ENCODE peak calls at places on chromosomes 12 and 14, in ten cellular contexts. G is transverse colon, N is breast epithelium, O is LNCaP clone FGC, Q is pancreas, Z is A549, L is psoas muscle, C is left ventricle myocardium inferior, V is GM23338, I is astrocyte of the spinal cord. S is an unnamed sample.

GRCh38 chr12:16606936-16607335 is 974 bp upstream of the LMO3 start:
- DNase-seq in G (no peak), N (no peak), O (no peak), Q (no peak), Z (no peak), L (no peak), C (no peak), V (peak), I (no peak), S (no peak)

GRCh38 chr14:74606727-74607126 is 5.3 kb downstream of the LTBP2 start:
- DNase-seq in G (no peak), N (no peak), O (no peak), Q (no peak), Z (no peak), L (no peak), C (no peak), V (no peak), I (no peak), S (no peak)

GRCh38 chr12:59431266-59431665 is 164.6 kb upstream of the SLC16A7 start:
- DNase-seq in G (no peak), N (no peak), O (peak), Q (no peak), Z (no peak), L (no peak), C (no peak), V (peak), I (no peak), S (no peak)

GRCh38 chr12:75953312-75953906 is 78.2 kb downstream of the PHLDA1 start:
- DNase-seq in G (no peak), N (no peak), O (no peak), Q (no peak), Z (peak), L (no peak), C (no peak), V (no peak), I (peak), S (no peak)

GRCh38 chr12:20368653-20369163 is 371 bp downstream of the PDE3A start:
- DNase-seq in G (peak), N (no peak), O (no peak), Q (peak), Z (peak), L (peak), C (peak), V (peak), I (peak), S (no peak)

GRCh38 chr14:34103176-34103575 is 152.3 kb upstream of the EGLN3 start:
- DNase-seq in G (no peak), N (no peak), O (no peak), Q (no peak), Z (no peak), L (no peak), C (no peak), V (no peak), I (no peak), S (no peak)

GRCh38 chr14:73277376-73277775 is 40.1 kb downstream of the PAPLN start:
- DNase-seq in G (no peak), N (no peak), O (no peak), Q (no peak), Z (no peak), L (no peak), C (no peak), V (no peak), I (no peak), S (no peak)

GRCh38 chr14:100078997-100079561 is 13.9 kb downstream of the EVL start:
- DNase-seq in G (peak), N (no peak), O (no peak), Q (no peak), Z (no peak), L (no peak), C (no peak), V (peak), I (peak), S (peak)

GRCh38 chr12:12925383-12925782 is 26.6 kb downstream of the GPRC5D start:
- DNase-seq in G (no peak), N (no peak), O (no peak), Q (no peak), Z (no peak), L (no peak), C (no peak), V (no peak), I (no peak), S (no peak)
- H3K4me3 ChIP-seq in G (no peak), N (no peak), O (no peak), Q (no peak), Z (no peak), L (no peak), C (no peak), V (no peak), I (no peak), S (no peak)

GRCh38 chr12:132351751-132352495 is 22.5 kb upstream of the GALNT9 start:
- DNase-seq in G (no peak), N (no peak), O (no peak), Q (no peak), Z (no peak), L (peak), C (no peak), V (no peak), I (no peak), S (no peak)
- TF ChIP-seq CTCF in G (no peak), N (no peak), O (no peak), Q (no peak), Z (no peak), L (no peak), C (no peak), V (no peak), I (no peak), S (no peak)

GRCh38 chr12:69905801-69906200 is 80.8 kb downstream of the MYRFL start:
- DNase-seq in G (no peak), N (no peak), O (no peak), Q (no peak), Z (no peak), L (no peak), C (no peak), V (no peak), I (no peak), S (no peak)

GRCh38 chr12:69901141-69901900 is 76.3 kb downstream of the MYRFL start:
- DNase-seq in G (no peak), N (no peak), O (no peak), Q (no peak), Z (no peak), L (no peak), C (no peak), V (no peak), I (no peak), S (no peak)

GRCh38 chr12:69900720-69901131 is 75.7 kb downstream of the MYRFL start:
- DNase-seq in G (peak), N (peak), O (peak), Q (no peak), Z (peak), L (peak), C (peak), V (peak), I (peak), S (peak)

GRCh38 chr12:69904761-69905160 is 79.7 kb downstream of the MYRFL start:
- DNase-seq in G (no peak), N (no peak), O (no peak), Q (no peak), Z (no peak), L (no peak), C (no peak), V (no peak), I (peak), S (no peak)

DNA sequence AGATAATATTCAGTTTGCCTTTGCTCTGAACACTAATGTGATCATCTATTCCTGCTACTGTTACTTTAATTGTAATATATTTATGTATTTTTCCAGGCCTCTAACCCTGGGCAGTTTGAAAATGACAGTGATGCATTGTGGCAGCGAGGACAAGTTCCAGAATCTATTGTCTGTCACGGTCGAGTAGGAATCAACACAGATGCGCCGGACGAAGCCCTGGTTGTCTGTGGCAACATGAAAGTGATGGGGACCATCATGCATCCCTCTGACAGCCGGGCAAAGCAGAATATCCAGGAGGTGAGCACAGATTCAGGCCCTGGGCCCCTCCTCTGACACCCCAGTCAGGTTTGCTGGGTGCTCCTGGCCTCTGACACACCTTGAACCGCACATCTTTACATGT is 78.5 kb downstream of the MYRFL start:
- DNase-seq in G (no peak), N (no peak), O (no peak), Q (no peak), Z (no peak), L (no peak), C (no peak), V (no peak), I (no peak), S (no peak)
- H3K4me3 ChIP-seq in G (no peak), N (no peak), O (no peak), Q (no peak), Z (no peak), L (no peak), C (no peak), V (no peak), I (no peak), S (no peak)

DNA sequence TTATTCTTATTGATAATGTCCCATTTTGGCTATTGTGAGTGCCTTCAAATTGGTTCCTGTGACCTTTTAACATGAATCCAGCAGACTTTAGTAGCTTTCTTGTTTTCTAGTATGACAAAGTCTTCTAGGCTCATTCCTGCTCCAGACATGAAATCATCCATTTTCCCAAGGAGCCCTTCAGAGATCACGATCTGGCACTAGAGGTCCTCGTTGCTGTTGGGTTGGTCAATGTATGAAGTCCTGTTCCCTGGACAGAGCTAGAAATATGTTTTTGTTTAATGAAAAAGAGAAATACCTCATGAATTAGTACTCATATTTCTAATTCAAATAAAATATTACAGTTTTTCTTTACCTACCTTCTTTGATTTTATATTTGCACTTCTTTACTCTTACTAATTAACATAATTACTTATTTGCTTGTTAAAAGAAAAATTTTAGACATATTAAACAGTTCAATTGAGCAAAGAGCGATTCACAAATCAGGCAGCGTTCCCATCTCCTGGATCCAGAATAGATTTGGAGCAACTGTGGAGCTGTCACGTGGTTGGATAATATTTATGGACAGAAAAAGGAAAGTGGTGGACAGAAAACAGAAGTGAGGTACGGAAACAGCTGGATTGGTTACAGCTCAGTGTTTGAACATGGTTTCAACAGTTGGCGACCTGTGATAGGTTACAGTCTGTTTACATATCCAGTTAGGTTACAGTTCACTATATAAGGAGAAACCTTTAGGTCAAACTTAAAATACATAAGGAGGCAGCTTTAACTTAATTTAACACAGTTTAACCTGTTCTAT is 19.8 kb upstream of the FAM234B start:
- DNase-seq in G (peak), N (no peak), O (no peak), Q (no peak), Z (peak), L (no peak), C (no peak), V (peak), I (peak), S (peak)
- TF ChIP-seq CTCF in G (peak), N (no peak), O (peak), Q (no peak), Z (peak), L (no peak), C (no peak), V (peak), I (peak), S (peak)

DNA sequence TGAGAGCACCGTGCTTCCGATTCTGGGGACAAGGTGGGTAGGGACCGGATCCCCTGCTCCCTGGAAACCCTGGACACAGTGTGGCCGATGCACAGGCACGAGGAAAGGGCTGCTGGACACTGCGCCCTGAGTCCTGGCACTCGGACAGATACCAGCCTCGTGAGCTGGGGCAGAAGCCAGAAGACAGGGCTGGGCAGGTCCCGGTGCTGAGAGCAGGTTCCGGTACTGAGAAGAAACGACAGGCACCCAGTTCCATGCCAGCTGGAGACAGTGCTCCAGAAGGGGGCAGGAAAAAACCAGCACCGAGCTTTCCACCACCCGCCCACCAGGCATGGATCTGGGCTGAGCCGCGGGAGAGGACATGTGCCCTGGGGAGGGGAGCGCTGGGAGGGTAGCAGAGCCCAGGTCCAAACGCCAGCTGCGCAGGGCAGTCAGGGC is 6.5 kb downstream of the XRCC3 start:
- DNase-seq in G (no peak), N (no peak), O (peak), Q (peak), Z (no peak), L (no peak), C (peak), V (no peak), I (no peak), S (no peak)
- H3K4me3 ChIP-seq in G (no peak), N (no peak), O (no peak), Q (no peak), Z (no peak), L (no peak), C (no peak), V (no peak), I (no peak), S (no peak)

DNA sequence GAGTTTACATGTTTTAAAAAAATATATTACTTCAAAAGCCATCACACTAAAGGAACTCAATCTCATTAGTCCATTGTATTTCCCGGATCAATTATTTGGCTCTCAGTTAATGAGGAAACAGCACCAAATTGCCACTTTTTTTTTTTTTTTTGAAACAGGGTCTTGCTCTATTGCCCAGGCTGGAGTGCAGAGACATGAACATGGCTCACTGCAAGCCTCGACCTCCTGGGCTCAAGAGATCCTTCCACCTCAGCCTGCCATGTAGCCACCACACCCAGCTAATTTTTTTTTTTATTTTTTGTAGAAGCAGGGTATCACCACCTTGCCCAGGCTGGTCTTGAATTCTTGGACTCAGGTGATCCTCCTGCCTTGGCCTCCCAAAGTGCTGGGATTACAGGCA is 77.4 kb downstream of the CLIP1 start:
- DNase-seq in G (no peak), N (no peak), O (no peak), Q (no peak), Z (no peak), L (no peak), C (no peak), V (no peak), I (no peak), S (no peak)
- TF ChIP-seq CTCF in G (no peak), N (no peak), O (no peak), Q (no peak), Z (no peak), L (no peak), C (no peak), V (no peak), I (no peak), S (no peak)

DNA sequence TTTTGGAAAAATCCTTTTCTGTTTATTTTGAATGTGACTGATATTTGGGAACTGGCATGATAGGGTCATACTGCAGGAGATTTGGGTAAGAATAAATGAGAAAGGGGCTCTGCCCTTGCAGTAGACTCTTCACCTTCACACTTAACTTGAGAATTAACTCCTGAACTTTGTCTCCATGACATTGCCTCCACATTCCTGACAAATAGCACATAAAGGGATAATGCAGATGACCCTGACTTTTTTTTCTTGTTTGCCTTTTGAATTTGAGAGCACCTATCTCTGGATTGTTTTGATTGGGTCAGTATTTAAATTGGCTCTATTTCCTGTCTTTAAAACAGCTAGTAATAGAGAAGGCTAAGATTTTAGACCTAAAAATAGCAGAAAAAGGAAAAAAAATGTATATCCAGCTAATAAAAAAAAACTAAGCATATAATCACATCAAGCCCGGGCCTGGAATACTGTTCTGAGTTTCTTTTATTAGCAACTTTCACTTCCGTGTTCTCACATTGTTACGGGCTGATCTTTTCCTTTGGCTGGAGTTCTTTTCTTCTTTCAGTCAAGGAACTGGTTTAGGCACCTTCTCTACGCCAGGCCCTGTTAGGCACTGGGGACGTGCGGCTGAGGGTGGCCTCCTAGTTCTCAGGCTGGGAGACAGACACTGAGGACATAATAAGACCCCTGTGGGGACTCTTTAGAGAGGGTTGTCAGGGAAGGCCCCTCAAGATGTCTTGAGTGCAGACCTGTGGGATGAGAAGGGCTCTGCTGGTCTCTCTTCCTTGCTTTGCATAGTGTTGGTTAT is 53.1 kb upstream of the GNPNAT1 start:
- DNase-seq in G (no peak), N (no peak), O (no peak), Q (no peak), Z (no peak), L (no peak), C (no peak), V (peak), I (no peak), S (no peak)
- H3K4me3 ChIP-seq in G (no peak), N (no peak), O (no peak), Q (no peak), Z (no peak), L (no peak), C (peak), V (no peak), I (no peak), S (no peak)

GRCh38 chr12:77161944-77162343 is 96.6 kb upstream of the E2F7 start:
- DNase-seq in G (no peak), N (no peak), O (no peak), Q (no peak), Z (no peak), L (no peak), C (no peak), V (peak), I (no peak), S (no peak)
- TF ChIP-seq CTCF in G (no peak), N (no peak), O (no peak), Q (no peak), Z (no peak), L (no peak), C (no peak), V (no peak), I (no peak), S (no peak)

DNA sequence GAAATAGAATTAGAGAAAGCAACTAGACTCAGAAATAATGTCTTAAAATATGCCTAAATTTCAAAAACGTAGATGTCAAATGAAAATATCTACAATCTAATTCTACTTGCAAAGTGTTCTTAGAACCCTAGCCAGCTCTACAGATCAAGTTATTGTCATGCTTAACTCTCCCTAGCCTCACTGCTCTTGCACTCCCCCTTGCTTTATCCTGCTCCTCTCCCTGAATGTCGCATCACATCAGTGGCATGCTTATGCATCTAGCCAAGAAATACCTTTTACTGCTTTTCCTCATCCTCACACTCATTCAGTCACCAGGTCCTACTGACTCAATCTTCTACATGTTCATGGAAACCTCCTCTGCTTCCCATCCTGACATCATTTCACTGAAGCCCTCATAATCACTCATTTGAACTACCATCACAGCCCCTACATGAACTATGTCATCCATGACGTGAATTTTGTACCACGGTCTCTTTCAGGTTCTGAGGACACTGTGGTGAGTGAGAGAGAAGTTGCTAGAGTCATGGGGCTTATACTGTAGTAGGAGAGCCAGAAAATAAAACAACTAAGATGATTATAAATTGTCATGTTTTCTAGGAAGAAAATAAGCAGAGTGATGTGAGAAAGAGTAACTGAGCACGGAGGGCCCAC is 22.6 kb upstream of the CRACR2A start:
- DNase-seq in G (no peak), N (no peak), O (no peak), Q (no peak), Z (no peak), L (no peak), C (no peak), V (peak), I (no peak), S (no peak)
- H3K4me3 ChIP-seq in G (no peak), N (no peak), O (no peak), Q (no peak), Z (no peak), L (no peak), C (no peak), V (no peak), I (no peak), S (no peak)

GRCh38 chr12:22206111-22206728 is 128.3 kb downstream of the ST8SIA1 start:
- DNase-seq in G (no peak), N (no peak), O (no peak), Q (no peak), Z (no peak), L (no peak), C (no peak), V (no peak), I (no peak), S (no peak)

GRCh38 chr12:22201101-22201500 is 133.4 kb downstream of the ST8SIA1 start:
- DNase-seq in G (no peak), N (no peak), O (no peak), Q (no peak), Z (no peak), L (no peak), C (no peak), V (no peak), I (no peak), S (no peak)

GRCh38 chr12:22202847-22203246 is 131.7 kb downstream of the ST8SIA1 start:
- DNase-seq in G (no peak), N (no peak), O (no peak), Q (no peak), Z (no peak), L (no peak), C (no peak), V (no peak), I (no peak), S (no peak)
- TF ChIP-seq CTCF in G (no peak), N (no peak), O (no peak), Q (no peak), Z (no peak), L (no peak), C (no peak), V (no peak), I (no peak), S (no peak)

S was measured in HFF-Myc.